ENCODE peak calls at places on chromosomes 4 and X, in four cellular contexts. One of them, this sample, is unnamed.

GRCh38 chr4:54439831-54440243 is 210.7 kb downstream of the PDGFRA start:
- DNase-seq in GM12865: peak; percentile 9
- DNase-seq in transverse colon: peak; percentile 9
- DNase-seq in AG04450: no peak
- DNase-seq in this sample: peak; percentile 49

GRCh38 chr4:43757147-43757546 is 691.5 kb downstream of the KCTD8 start:
- DNase-seq in GM12865: no peak
- DNase-seq in transverse colon: no peak
- DNase-seq in AG04450: no peak
- DNase-seq in this sample: peak; percentile 1

GRCh38 chr4:24042094-24042493 is 152.2 kb upstream of the PPARGC1A start:
- DNase-seq in GM12865: no peak
- DNase-seq in transverse colon: no peak
- DNase-seq in AG04450: peak; percentile 86
- DNase-seq in this sample: peak; percentile 61

GRCh38 chr4:68218044-68218443 is 27.4 kb downstream of the TMPRSS11B start:
- DNase-seq in GM12865: no peak
- DNase-seq in transverse colon: no peak
- DNase-seq in AG04450: no peak
- DNase-seq in this sample: peak; percentile 12

GRCh38 chr4:146790515-146790914 is 151.8 kb downstream of the POU4F2 start:
- DNase-seq in GM12865: no peak
- DNase-seq in transverse colon: no peak
- DNase-seq in AG04450: no peak
- DNase-seq in this sample: no peak

GRCh38 chr4:128525939-128526630 is 238.5 kb upstream of the PGRMC2 start:
- DNase-seq in GM12865: no peak
- DNase-seq in transverse colon: no peak
- DNase-seq in AG04450: no peak
- DNase-seq in this sample: no peak

GRCh38 chr4:8616831-8617230 is 24.3 kb downstream of the CPZ start:
- DNase-seq in GM12865: no peak
- DNase-seq in transverse colon: no peak
- DNase-seq in AG04450: no peak
- DNase-seq in this sample: no peak

GRCh38 chr4:86630629-86631028 is 36.5 kb downstream of the PTPN13 start:
- DNase-seq in GM12865: no peak
- DNase-seq in transverse colon: no peak
- DNase-seq in AG04450: no peak
- DNase-seq in this sample: no peak

GRCh38 chr4:121656269-121656641 is 40.5 kb downstream of the ANXA5 start:
- DNase-seq in GM12865: peak; percentile 79
- DNase-seq in transverse colon: peak; percentile 10
- DNase-seq in AG04450: peak; percentile 37
- DNase-seq in this sample: peak; percentile 78

GRCh38 chrX:120310861-120311631 is at the start of gene TMEM255A:
- DNase-seq in GM12865: no peak
- DNase-seq in transverse colon: no peak
- DNase-seq in AG04450: no peak
- DNase-seq in this sample: peak; percentile 3

GRCh38 chr4:83503974-83504373 is 19.1 kb upstream of the ABRAXAS1 start:
- DNase-seq in GM12865: no peak
- DNase-seq in transverse colon: no peak
- DNase-seq in AG04450: no peak
- DNase-seq in this sample: no peak

GRCh38 chr4:15063341-15063740 is 61.1 kb downstream of the CPEB2 start:
- DNase-seq in GM12865: no peak
- DNase-seq in transverse colon: no peak
- DNase-seq in AG04450: no peak
- DNase-seq in this sample: peak; percentile 72

GRCh38 chr4:126604273-126604867 is 1028.4 kb upstream of the INTU start:
- DNase-seq in GM12865: peak; percentile 29
- DNase-seq in transverse colon: no peak
- DNase-seq in AG04450: peak; percentile 21
- DNase-seq in this sample: peak; percentile 65

GRCh38 chr4:141807073-141807472 is 170.7 kb downstream of the IL15 start:
- DNase-seq in GM12865: no peak
- DNase-seq in transverse colon: no peak
- DNase-seq in AG04450: no peak
- DNase-seq in this sample: peak; percentile 67

GRCh38 chr4:41134581-41134980 is 79.8 kb downstream of the APBB2 start:
- DNase-seq in GM12865: no peak
- DNase-seq in transverse colon: no peak
- DNase-seq in AG04450: no peak
- DNase-seq in this sample: no peak

GRCh38 chr4:110287130-110287529 is 88.7 kb upstream of the ELOVL6 start:
- DNase-seq in GM12865: peak; percentile 87
- DNase-seq in transverse colon: no peak
- DNase-seq in AG04450: peak; percentile 49
- DNase-seq in this sample: peak; percentile 83

GRCh38 chr4:51923343-51923742 is 80.4 kb downstream of the DCUN1D4 start:
- DNase-seq in GM12865: no peak
- DNase-seq in transverse colon: no peak
- DNase-seq in AG04450: no peak
- DNase-seq in this sample: no peak

GRCh38 chr4:16788893-16789292 is 109.6 kb downstream of the LDB2 start:
- DNase-seq in GM12865: no peak
- DNase-seq in transverse colon: no peak
- DNase-seq in AG04450: no peak
- DNase-seq in this sample: no peak

GRCh38 chr4:15188581-15189539 is 186.6 kb downstream of the CPEB2 start:
- DNase-seq in GM12865: peak; percentile 27
- DNase-seq in transverse colon: no peak
- DNase-seq in AG04450: no peak
- DNase-seq in this sample: no peak

GRCh38 chr4:78356251-78356650 is 195.3 kb upstream of the ANXA3 start:
- DNase-seq in GM12865: no peak
- DNase-seq in transverse colon: no peak
- DNase-seq in AG04450: no peak
- DNase-seq in this sample: peak; percentile 20

GRCh38 chr4:21451032-21451431 is 497.5 kb downstream of the KCNIP4 start:
- DNase-seq in GM12865: no peak
- DNase-seq in transverse colon: no peak
- DNase-seq in AG04450: no peak
- DNase-seq in this sample: peak; percentile 74

GRCh38 chrX:77572322-77572721 is 125.1 kb downstream of the FGF16 start:
- DNase-seq in GM12865: no peak
- DNase-seq in transverse colon: no peak
- DNase-seq in AG04450: no peak
- DNase-seq in this sample: no peak

GRCh38 chr4:76585897-76586360 is 150.9 kb downstream of the SHROOM3 start:
- DNase-seq in GM12865: peak; percentile 84
- DNase-seq in transverse colon: peak; percentile 94
- DNase-seq in AG04450: no peak
- DNase-seq in this sample: peak; percentile 45

GRCh38 chr4:161828061-161828460 is 335.7 kb downstream of the FSTL5 start:
- DNase-seq in GM12865: no peak
- DNase-seq in transverse colon: no peak
- DNase-seq in AG04450: no peak
- DNase-seq in this sample: peak; percentile 31

GRCh38 chrX:106726485-106727437 is at the start of gene RNF128:
- DNase-seq in GM12865: no peak
- DNase-seq in transverse colon: peak; percentile 76
- DNase-seq in AG04450: no peak
- DNase-seq in this sample: peak; percentile 23

GRCh38 chrX:132837126-132837525 is 121.3 kb downstream of the HS6ST2 start:
- DNase-seq in GM12865: no peak
- DNase-seq in transverse colon: no peak
- DNase-seq in AG04450: no peak
- DNase-seq in this sample: peak; percentile 74

GRCh38 chr4:70721747-70722146 is at the start of gene RUFY3:
- DNase-seq in GM12865: no peak
- DNase-seq in transverse colon: no peak
- DNase-seq in AG04450: peak; percentile 91
- DNase-seq in this sample: peak; percentile 94

GRCh38 chr4:38226170-38226569 is 266.0 kb downstream of the PTTG2 start:
- DNase-seq in GM12865: no peak
- DNase-seq in transverse colon: no peak
- DNase-seq in AG04450: no peak
- DNase-seq in this sample: no peak

GRCh38 chr4:130110760-130111159 is 1014.8 kb downstream of the C4orf33 start:
- DNase-seq in GM12865: no peak
- DNase-seq in transverse colon: no peak
- DNase-seq in AG04450: no peak
- DNase-seq in this sample: no peak

GRCh38 chr4:157459789-157460188 is 239.3 kb downstream of the GRIA2 start:
- DNase-seq in GM12865: no peak
- DNase-seq in transverse colon: no peak
- DNase-seq in AG04450: no peak
- DNase-seq in this sample: no peak

GRCh38 chr4:145552181-145552822 is 66.9 kb upstream of the MMAA start:
- DNase-seq in GM12865: peak; percentile 37
- DNase-seq in transverse colon: no peak
- DNase-seq in AG04450: no peak
- DNase-seq in this sample: no peak

GRCh38 chrX:108353452-108353851 is 84.8 kb downstream of the COL4A6 start:
- DNase-seq in GM12865: no peak
- DNase-seq in transverse colon: no peak
- DNase-seq in AG04450: no peak
- DNase-seq in this sample: no peak

GRCh38 chrX:9149831-9150230 is 115.9 kb upstream of the FAM9B start:
- DNase-seq in GM12865: no peak
- DNase-seq in transverse colon: no peak
- DNase-seq in AG04450: no peak
- DNase-seq in this sample: peak; percentile 18

GRCh38 chrX:154327026-154327820 is 31.6 kb downstream of the TKTL1 start:
- DNase-seq in GM12865: no peak
- DNase-seq in transverse colon: peak; percentile 22
- DNase-seq in AG04450: no peak
- DNase-seq in this sample: peak; percentile 16

GRCh38 chrX:48996969-48997368 is 5.1 kb downstream of the GRIPAP1 start:
- DNase-seq in GM12865: no peak
- DNase-seq in transverse colon: no peak
- DNase-seq in AG04450: no peak
- DNase-seq in this sample: no peak

GRCh38 chr4:73080789-73081188 is 11.3 kb upstream of the COX18 start:
- DNase-seq in GM12865: no peak
- DNase-seq in transverse colon: no peak
- DNase-seq in AG04450: no peak
- DNase-seq in this sample: no peak

GRCh38 chr4:147479817-147480216 is 1.1 kb upstream of the EDNRA start:
- DNase-seq in GM12865: peak; percentile 53
- DNase-seq in transverse colon: no peak
- DNase-seq in AG04450: no peak
- DNase-seq in this sample: peak; percentile 82

GRCh38 chrX:24371391-24371972 is 11.0 kb downstream of the SUPT20HL1 start:
- DNase-seq in GM12865: peak; percentile 76
- DNase-seq in transverse colon: peak; percentile 60
- DNase-seq in AG04450: no peak
- DNase-seq in this sample: peak; percentile 56

GRCh38 chr4:306551-306961 is 1.3 kb upstream of the ZNF732 start:
- DNase-seq in GM12865: peak; percentile 55
- DNase-seq in transverse colon: no peak
- DNase-seq in AG04450: no peak
- DNase-seq in this sample: no peak

GRCh38 chr4:302381-302780 is 2.9 kb downstream of the ZNF732 start:
- DNase-seq in GM12865: no peak
- DNase-seq in transverse colon: no peak
- DNase-seq in AG04450: no peak
- DNase-seq in this sample: no peak

DNA sequence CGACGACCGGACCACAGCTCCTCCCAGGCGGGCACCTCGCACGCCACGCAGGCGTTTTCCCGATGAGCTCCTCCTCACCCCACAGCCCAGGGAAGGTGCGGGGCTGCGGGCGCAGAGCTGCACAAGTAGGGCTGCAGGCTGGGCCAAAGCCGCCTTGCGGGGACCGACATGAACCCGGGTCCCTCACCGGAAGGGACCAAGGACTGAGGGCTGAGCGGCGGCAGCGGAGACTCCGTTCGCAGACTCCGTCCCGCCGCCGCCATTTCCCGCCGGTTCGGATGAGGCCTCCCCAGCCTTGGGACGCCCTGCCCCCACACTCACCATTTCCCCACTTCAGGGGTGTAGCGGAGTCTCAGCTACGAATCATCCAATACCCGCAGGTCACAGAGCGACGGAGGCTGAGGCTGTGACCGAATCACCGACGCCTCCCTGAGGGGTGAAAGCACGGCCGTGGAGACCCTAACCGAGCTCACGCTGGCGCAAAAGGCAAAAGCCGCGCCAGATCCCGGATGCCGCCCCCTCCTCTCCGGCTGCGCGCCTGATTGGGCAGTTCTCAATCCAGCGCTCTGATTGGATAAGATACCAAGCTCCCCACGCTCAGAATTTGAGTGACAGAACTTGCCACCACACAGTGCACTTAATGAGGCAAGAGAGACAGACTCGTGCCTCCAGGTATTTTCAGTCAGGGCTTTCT is at the start of gene ZNF732:
- DNase-seq in GM12865: no peak
- DNase-seq in transverse colon: no peak
- DNase-seq in AG04450: peak; percentile 16
- DNase-seq in this sample: peak; percentile 77
- H3K4me3 ChIP-seq in GM12865: no peak within 1 kb of the TSS
- H3K4me3 ChIP-seq in transverse colon: no peak within 1 kb of the TSS
- H3K4me3 ChIP-seq in AG04450: peak within 1 kb of the TSS; percentile 63
- H3K4me3 ChIP-seq in this sample: peak within 1 kb of the TSS; percentile 55

GRCh38 chr4:183600189-183600685 is 58.7 kb downstream of the RWDD4 start:
- DNase-seq in GM12865: peak; percentile 9
- DNase-seq in transverse colon: no peak
- DNase-seq in AG04450: no peak
- DNase-seq in this sample: no peak
- TF ChIP-seq CTCF in GM12865: peak; percentile 23
- TF ChIP-seq CTCF in transverse colon: no peak
- TF ChIP-seq CTCF in AG04450: peak; percentile 62
- TF ChIP-seq CTCF in this sample: peak; percentile 54

GRCh38 chrX:64192673-64193072 is 12.8 kb downstream of the AMER1 start:
- DNase-seq in GM12865: no peak
- DNase-seq in transverse colon: no peak
- DNase-seq in AG04450: no peak
- DNase-seq in this sample: no peak
- H3K4me3 ChIP-seq in GM12865: no peak overlapping the region
- H3K4me3 ChIP-seq in transverse colon: no peak overlapping the region
- H3K4me3 ChIP-seq in AG04450: no peak overlapping the region
- H3K4me3 ChIP-seq in this sample: no peak overlapping the region

GRCh38 chr4:91630764-91631163 is 673.0 kb upstream of the GRID2 start:
- DNase-seq in GM12865: no peak
- DNase-seq in transverse colon: no peak
- DNase-seq in AG04450: no peak
- DNase-seq in this sample: no peak

GRCh38 chr4:91630054-91630453 is 673.7 kb upstream of the GRID2 start:
- DNase-seq in GM12865: no peak
- DNase-seq in transverse colon: no peak
- DNase-seq in AG04450: no peak
- DNase-seq in this sample: no peak

GRCh38 chr4:91636083-91636482 is 667.7 kb upstream of the GRID2 start:
- DNase-seq in GM12865: no peak
- DNase-seq in transverse colon: no peak
- DNase-seq in AG04450: no peak
- DNase-seq in this sample: no peak

DNA sequence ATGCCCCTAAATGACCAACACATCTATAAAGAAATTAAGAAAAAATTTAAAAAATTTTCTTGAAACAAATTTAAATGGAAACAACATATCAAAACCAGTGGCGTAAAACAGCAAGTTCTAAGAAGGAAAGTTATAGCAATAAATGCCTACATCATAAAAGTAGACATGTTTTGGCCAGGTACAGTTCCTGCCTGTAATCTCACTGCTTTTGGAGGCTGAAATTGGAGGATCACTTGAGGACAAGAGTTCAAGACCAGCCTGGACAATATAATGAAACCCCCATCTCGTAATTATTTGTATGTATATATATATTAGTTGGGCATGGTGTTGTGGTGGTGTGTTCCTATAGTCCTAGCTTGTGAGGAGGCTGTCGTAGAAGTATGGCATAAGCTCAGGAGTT is 672.4 kb upstream of the GRID2 start:
- DNase-seq in GM12865: no peak
- DNase-seq in transverse colon: no peak
- DNase-seq in AG04450: no peak
- DNase-seq in this sample: no peak
- TF ChIP-seq CTCF in GM12865: no peak
- TF ChIP-seq CTCF in transverse colon: no peak
- TF ChIP-seq CTCF in AG04450: no peak
- TF ChIP-seq CTCF in this sample: no peak

This sample was measured in astrocyte of the spinal cord.